ENCODE peak calls at places on chromosomes 5 and 9, in six cellular contexts. One of them, this sample, is unnamed.

GRCh38 chr9:36039696-36040095 is 3.0 kb downstream of the RECK start:
- DNase-seq in H1: no peak
- DNase-seq in neuronal stem cell: no peak
- DNase-seq in IMR-90: peak
- DNase-seq in mesendoderm: no peak
- DNase-seq in H9: no peak
- DNase-seq in this sample: no peak

GRCh38 chr9:38263534-38263933 is 129.0 kb upstream of the ALDH1B1 start:
- DNase-seq in H1: no peak
- DNase-seq in neuronal stem cell: no peak
- DNase-seq in IMR-90: peak
- DNase-seq in mesendoderm: peak
- DNase-seq in H9: no peak
- DNase-seq in this sample: no peak

GRCh38 chr9:132590318-132591182 is 8.1 kb downstream of the BARHL1 start:
- DNase-seq in H1: no peak
- DNase-seq in neuronal stem cell: no peak
- DNase-seq in IMR-90: no peak
- DNase-seq in mesendoderm: no peak
- DNase-seq in H9: no peak
- DNase-seq in this sample: no peak

GRCh38 chr5:65197899-65198776 is 283.6 kb downstream of the ADAMTS6 start:
- DNase-seq in H1: no peak
- DNase-seq in neuronal stem cell: no peak
- DNase-seq in IMR-90: no peak
- DNase-seq in mesendoderm: peak
- DNase-seq in H9: no peak
- DNase-seq in this sample: no peak

GRCh38 chr5:44952376-44952775 is 143.6 kb downstream of the MRPS30 start:
- DNase-seq in H1: no peak
- DNase-seq in neuronal stem cell: no peak
- DNase-seq in IMR-90: peak
- DNase-seq in mesendoderm: peak
- DNase-seq in H9: no peak
- DNase-seq in this sample: peak

GRCh38 chr5:91187032-91187431 is 196.1 kb downstream of the ARRDC3 start:
- DNase-seq in H1: no peak
- DNase-seq in neuronal stem cell: no peak
- DNase-seq in IMR-90: no peak
- DNase-seq in mesendoderm: no peak
- DNase-seq in H9: no peak
- DNase-seq in this sample: no peak

GRCh38 chr5:142561029-142561428 is 124.9 kb downstream of the FGF1 start:
- DNase-seq in H1: no peak
- DNase-seq in neuronal stem cell: no peak
- DNase-seq in IMR-90: peak
- DNase-seq in mesendoderm: no peak
- DNase-seq in H9: no peak
- DNase-seq in this sample: no peak

GRCh38 chr9:104808030-104808614 is 44.2 kb downstream of the NIPSNAP3B start:
- DNase-seq in H1: no peak
- DNase-seq in neuronal stem cell: no peak
- DNase-seq in IMR-90: peak
- DNase-seq in mesendoderm: peak
- DNase-seq in H9: peak
- DNase-seq in this sample: no peak

GRCh38 chr9:81772144-81772543 is 82.8 kb upstream of the TLE1 start:
- DNase-seq in H1: no peak
- DNase-seq in neuronal stem cell: no peak
- DNase-seq in IMR-90: peak
- DNase-seq in mesendoderm: peak
- DNase-seq in H9: no peak
- DNase-seq in this sample: no peak

GRCh38 chr5:177605667-177606066 is 5.7 kb downstream of the B4GALT7 start:
- DNase-seq in H1: no peak
- DNase-seq in neuronal stem cell: no peak
- DNase-seq in IMR-90: no peak
- DNase-seq in mesendoderm: no peak
- DNase-seq in H9: no peak
- DNase-seq in this sample: no peak

GRCh38 chr9:127370147-127370579 is 26.8 kb upstream of the SLC2A8 start:
- DNase-seq in H1: no peak
- DNase-seq in neuronal stem cell: no peak
- DNase-seq in IMR-90: no peak
- DNase-seq in mesendoderm: no peak
- DNase-seq in H9: no peak
- DNase-seq in this sample: no peak

GRCh38 chr5:53378590-53379247 is 101.7 kb upstream of the FST start:
- DNase-seq in H1: no peak
- DNase-seq in neuronal stem cell: no peak
- DNase-seq in IMR-90: peak
- DNase-seq in mesendoderm: no peak
- DNase-seq in H9: no peak
- DNase-seq in this sample: peak

GRCh38 chr5:11892832-11893231 is 11.4 kb downstream of the CTNND2 start:
- DNase-seq in H1: no peak
- DNase-seq in neuronal stem cell: no peak
- DNase-seq in IMR-90: no peak
- DNase-seq in mesendoderm: no peak
- DNase-seq in H9: no peak
- DNase-seq in this sample: no peak

GRCh38 chr5:175747539-175748060 is 89.7 kb downstream of the HRH2 start:
- DNase-seq in H1: no peak
- DNase-seq in neuronal stem cell: no peak
- DNase-seq in IMR-90: no peak
- DNase-seq in mesendoderm: no peak
- DNase-seq in H9: no peak
- DNase-seq in this sample: no peak

GRCh38 chr5:180358694-180359093 is 5.6 kb upstream of the GFPT2 start:
- DNase-seq in H1: no peak
- DNase-seq in neuronal stem cell: no peak
- DNase-seq in IMR-90: no peak
- DNase-seq in mesendoderm: no peak
- DNase-seq in H9: no peak
- DNase-seq in this sample: no peak

GRCh38 chr5:32552936-32553335 is 32.4 kb upstream of the SUB1 start:
- DNase-seq in H1: no peak
- DNase-seq in neuronal stem cell: no peak
- DNase-seq in IMR-90: no peak
- DNase-seq in mesendoderm: no peak
- DNase-seq in H9: no peak
- DNase-seq in this sample: no peak

GRCh38 chr9:10704720-10705119 is 91.9 kb upstream of the PTPRD start:
- DNase-seq in H1: peak
- DNase-seq in neuronal stem cell: no peak
- DNase-seq in IMR-90: no peak
- DNase-seq in mesendoderm: peak
- DNase-seq in H9: no peak
- DNase-seq in this sample: no peak

GRCh38 chr5:133744030-133744645 is 131.8 kb upstream of the FSTL4 start:
- DNase-seq in H1: no peak
- DNase-seq in neuronal stem cell: no peak
- DNase-seq in IMR-90: no peak
- DNase-seq in mesendoderm: no peak
- DNase-seq in H9: no peak
- DNase-seq in this sample: no peak

GRCh38 chr9:107251756-107252322 is 31.2 kb upstream of the RAD23B start:
- DNase-seq in H1: no peak
- DNase-seq in neuronal stem cell: no peak
- DNase-seq in IMR-90: peak
- DNase-seq in mesendoderm: no peak
- DNase-seq in H9: no peak
- DNase-seq in this sample: peak

GRCh38 chr5:168291281-168291960 is at the start of gene WWC1:
- DNase-seq in H1: no peak
- DNase-seq in neuronal stem cell: no peak
- DNase-seq in IMR-90: peak
- DNase-seq in mesendoderm: peak
- DNase-seq in H9: peak
- DNase-seq in this sample: peak

GRCh38 chr5:368162-369084 is 46.9 kb downstream of the AHRR start:
- DNase-seq in H1: no peak
- DNase-seq in neuronal stem cell: no peak
- DNase-seq in IMR-90: peak
- DNase-seq in mesendoderm: no peak
- DNase-seq in H9: peak
- DNase-seq in this sample: no peak

GRCh38 chr9:20616808-20617207 is 5.5 kb downstream of the MLLT3 start:
- DNase-seq in H1: no peak
- DNase-seq in neuronal stem cell: no peak
- DNase-seq in IMR-90: no peak
- DNase-seq in mesendoderm: no peak
- DNase-seq in H9: no peak
- DNase-seq in this sample: no peak

GRCh38 chr9:89372979-89373378 is 54.7 kb downstream of the SECISBP2 start:
- DNase-seq in H1: no peak
- DNase-seq in neuronal stem cell: no peak
- DNase-seq in IMR-90: no peak
- DNase-seq in mesendoderm: no peak
- DNase-seq in H9: no peak
- DNase-seq in this sample: no peak

DNA sequence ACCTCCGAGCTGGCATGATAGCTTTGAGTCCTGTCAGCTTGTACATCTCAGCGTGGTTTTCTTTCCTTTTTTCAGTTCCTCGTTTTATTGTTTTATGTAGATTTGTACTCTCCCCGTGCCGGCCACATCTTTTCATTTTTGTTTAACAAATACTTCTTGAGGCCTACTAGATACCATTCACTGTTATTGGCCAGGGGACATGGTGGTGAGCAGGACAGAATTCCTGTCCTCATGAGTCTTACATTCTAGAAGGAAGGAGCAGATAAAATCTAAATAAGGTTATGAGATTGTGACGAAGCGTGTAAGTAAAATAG is 1.2 kb downstream of the UGCG start:
- DNase-seq in H1: no peak
- DNase-seq in neuronal stem cell: no peak
- DNase-seq in IMR-90: no peak
- DNase-seq in mesendoderm: no peak
- DNase-seq in H9: no peak
- DNase-seq in this sample: no peak
- H3K18ac ChIP-seq in H1: no peak
- H3K18ac ChIP-seq in neuronal stem cell: no peak
- H3K18ac ChIP-seq in IMR-90: peak
- H3K18ac ChIP-seq in mesendoderm: no peak
- H3K18ac ChIP-seq in H9: no peak
- H3K18ac ChIP-seq in this sample: no peak

GRCh38 chr9:99221266-99221622 is 498 bp downstream of the ALG2 start:
- DNase-seq in H1: no peak
- DNase-seq in neuronal stem cell: no peak
- DNase-seq in IMR-90: no peak
- DNase-seq in mesendoderm: no peak
- DNase-seq in H9: no peak
- DNase-seq in this sample: no peak
- H3K23ac ChIP-seq in H1: no peak
- H3K23ac ChIP-seq in neuronal stem cell: peak
- H3K23ac ChIP-seq in IMR-90: peak
- H3K23ac ChIP-seq in mesendoderm: peak
- H3K23ac ChIP-seq in H9: no peak
- H3K23ac ChIP-seq in this sample: no peak

GRCh38 chr5:5134107-5134506 is 6.0 kb upstream of the ADAMTS16 start:
- DNase-seq in H1: no peak
- DNase-seq in neuronal stem cell: no peak
- DNase-seq in IMR-90: no peak
- DNase-seq in mesendoderm: no peak
- DNase-seq in H9: no peak
- DNase-seq in this sample: no peak

GRCh38 chr5:5132896-5133295 is 7.2 kb upstream of the ADAMTS16 start:
- DNase-seq in H1: no peak
- DNase-seq in neuronal stem cell: no peak
- DNase-seq in IMR-90: no peak
- DNase-seq in mesendoderm: no peak
- DNase-seq in H9: no peak
- DNase-seq in this sample: no peak

GRCh38 chr5:5128766-5129165 is 11.4 kb upstream of the ADAMTS16 start:
- DNase-seq in H1: no peak
- DNase-seq in neuronal stem cell: no peak
- DNase-seq in IMR-90: no peak
- DNase-seq in mesendoderm: no peak
- DNase-seq in H9: no peak
- DNase-seq in this sample: no peak

GRCh38 chr5:5135957-5136676 is 4.0 kb upstream of the ADAMTS16 start:
- DNase-seq in H1: no peak
- DNase-seq in neuronal stem cell: no peak
- DNase-seq in IMR-90: peak
- DNase-seq in mesendoderm: no peak
- DNase-seq in H9: no peak
- DNase-seq in this sample: no peak

GRCh38 chr5:5132185-5132584 is 7.9 kb upstream of the ADAMTS16 start:
- DNase-seq in H1: no peak
- DNase-seq in neuronal stem cell: no peak
- DNase-seq in IMR-90: no peak
- DNase-seq in mesendoderm: no peak
- DNase-seq in H9: no peak
- DNase-seq in this sample: peak
- H2BK5ac ChIP-seq in H1: no peak
- H2BK5ac ChIP-seq in neuronal stem cell: no peak
- H2BK5ac ChIP-seq in IMR-90: no peak
- H2BK5ac ChIP-seq in mesendoderm: no peak
- H2BK5ac ChIP-seq in H9: no peak
- H2BK5ac ChIP-seq in this sample: no peak

DNA sequence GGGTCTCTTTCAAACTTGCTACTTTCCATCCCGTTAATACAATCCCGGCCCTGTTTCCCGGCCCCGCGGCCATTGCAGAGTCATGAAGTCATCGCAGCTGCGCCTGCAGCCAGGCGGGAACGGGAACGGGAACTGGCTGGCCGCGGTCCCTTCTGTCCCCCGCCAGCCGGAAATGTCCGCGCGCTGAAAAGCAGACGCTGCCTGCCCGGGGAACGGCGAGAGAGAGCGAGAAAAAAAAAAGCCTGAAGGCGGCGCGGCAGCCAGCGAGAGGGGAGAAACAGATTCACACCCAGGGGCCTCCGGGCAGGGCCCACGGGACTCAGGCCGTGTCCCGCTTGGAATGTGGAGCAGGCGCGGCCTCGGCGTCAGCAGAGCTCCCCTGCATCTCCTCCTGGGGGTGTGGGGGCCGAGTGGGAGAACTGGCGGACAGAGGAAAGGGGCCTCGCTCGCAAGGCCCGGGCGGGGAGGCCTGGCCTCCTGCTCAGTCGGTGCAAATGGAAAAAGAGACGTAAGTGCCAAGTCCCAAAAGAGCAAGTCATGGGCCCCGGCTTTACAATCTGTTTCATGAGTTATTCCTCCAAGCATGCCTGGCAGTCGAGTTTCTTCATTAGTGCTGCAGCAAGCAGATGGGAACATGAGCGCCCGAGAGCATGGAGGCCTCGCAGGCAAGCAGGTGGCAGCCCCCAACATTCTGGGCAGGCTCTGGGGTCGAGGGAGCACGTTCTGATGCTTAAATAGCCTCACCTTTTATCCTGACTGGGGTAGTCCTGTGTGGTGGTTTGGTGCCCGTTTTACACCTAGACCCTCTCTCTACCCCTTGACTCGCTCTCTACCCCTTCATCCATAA is 201.3 kb upstream of the GAS1 start:
- DNase-seq in H1: peak
- DNase-seq in neuronal stem cell: peak
- DNase-seq in IMR-90: peak
- DNase-seq in mesendoderm: peak
- DNase-seq in H9: peak
- DNase-seq in this sample: peak
- H3K18ac ChIP-seq in H1: no peak
- H3K18ac ChIP-seq in neuronal stem cell: peak
- H3K18ac ChIP-seq in IMR-90: peak
- H3K18ac ChIP-seq in mesendoderm: peak
- H3K18ac ChIP-seq in H9: peak
- H3K18ac ChIP-seq in this sample: peak